ENCODE peak calls at places on chromosomes 4 and X, in eight cellular contexts. D, A, K, Q, J, V, E and P are unnamed samples.

GRCh38 chr4:108738307-108738706 is 24.5 kb downstream of the ETNPPL start:
- DNase-seq in D (no peak), A (no peak), K (no peak), Q (no peak), J (no peak), V (no peak), E (no peak), P (no peak)

GRCh38 chr4:67721770-67722597 is 21.0 kb upstream of the UBA6 start:
- DNase-seq in D (no peak), A (no peak), K (no peak), Q (no peak), J (no peak), V (no peak), E (no peak), P (no peak)

GRCh38 chr4:7402526-7402925 is 32.2 kb downstream of the PSAPL1 start:
- DNase-seq in D (no peak), A (no peak), K (no peak), Q (peak; percentile 27), J (no peak), V (no peak), E (no peak), P (no peak)

GRCh38 chrX:48514126-48514806 is 5.5 kb downstream of the PORCN start:
- DNase-seq in D (no peak), A (no peak), K (no peak), Q (no peak), J (no peak), V (no peak), E (no peak), P (no peak)

GRCh38 chrX:1140236-1140681 is 72.2 kb downstream of the CRLF2 start:
- DNase-seq in D (no peak), A (no peak), K (no peak), Q (no peak), J (no peak), V (no peak), E (no peak), P (no peak)

GRCh38 chr4:138400528-138400927 is 158.4 kb upstream of the SLC7A11 start:
- DNase-seq in D (no peak), A (no peak), K (no peak), Q (no peak), J (no peak), V (no peak), E (no peak), P (no peak)

GRCh38 chr4:102598759-102599379 is 97.7 kb downstream of the NFKB1 start:
- DNase-seq in D (no peak), A (no peak), K (no peak), Q (no peak), J (no peak), V (peak; percentile 42), E (no peak), P (no peak)

GRCh38 chr4:7224878-7225533 is 32.7 kb downstream of the SORCS2 start:
- DNase-seq in D (no peak), A (no peak), K (no peak), Q (no peak), J (no peak), V (no peak), E (no peak), P (no peak)

GRCh38 chrX:53256446-53257041 is 24.8 kb downstream of the IQSEC2 start:
- DNase-seq in D (no peak), A (no peak), K (no peak), Q (no peak), J (no peak), V (no peak), E (no peak), P (no peak)

GRCh38 chr4:169080970-169081369 is 70.9 kb upstream of the CBR4 start:
- DNase-seq in D (no peak), A (no peak), K (no peak), Q (no peak), J (no peak), V (no peak), E (no peak), P (no peak)

GRCh38 chrX:9393571-9393970 is 71.3 kb upstream of the TBL1X start:
- DNase-seq in D (no peak), A (no peak), K (no peak), Q (no peak), J (no peak), V (no peak), E (no peak), P (no peak)

GRCh38 chr4:20276848-20277247 is 25.1 kb downstream of the SLIT2 start:
- DNase-seq in D (no peak), A (no peak), K (no peak), Q (no peak), J (no peak), V (no peak), E (no peak), P (no peak)

GRCh38 chrX:21907250-21907649 is 33.3 kb upstream of the SMS start:
- DNase-seq in D (no peak), A (no peak), K (no peak), Q (no peak), J (no peak), V (no peak), E (no peak), P (no peak)

GRCh38 chr4:174753031-174753430 is 76.0 kb downstream of the GLRA3 start:
- DNase-seq in D (no peak), A (no peak), K (no peak), Q (peak; percentile 51), J (no peak), V (no peak), E (no peak), P (no peak)

GRCh38 chrX:40094900-40095587 is 2.7 kb downstream of the BCOR start:
- DNase-seq in D (no peak), A (no peak), K (no peak), Q (peak; percentile 41), J (no peak), V (no peak), E (peak; percentile 52), P (no peak)

GRCh38 chr4:145829629-145830395 is 108.8 kb downstream of the ZNF827 start:
- DNase-seq in D (no peak), A (no peak), K (no peak), Q (no peak), J (no peak), V (no peak), E (no peak), P (no peak)

GRCh38 chr4:1559896-1560650 is 124.0 kb downstream of the FAM53A start:
- DNase-seq in D (no peak), A (no peak), K (no peak), Q (no peak), J (peak; percentile 77), V (no peak), E (no peak), P (no peak)

GRCh38 chrX:56288607-56289006 is 56.5 kb downstream of the KLF8 start:
- DNase-seq in D (no peak), A (no peak), K (no peak), Q (no peak), J (no peak), V (no peak), E (no peak), P (no peak)

GRCh38 chr4:43251760-43252317 is 359.3 kb downstream of the GRXCR1 start:
- DNase-seq in D (no peak), A (no peak), K (no peak), Q (peak; percentile 90), J (no peak), V (no peak), E (no peak), P (no peak)

GRCh38 chrX:13489451-13489850 is 80.0 kb upstream of the EGFL6 start:
- DNase-seq in D (peak; percentile 42), A (no peak), K (no peak), Q (no peak), J (no peak), V (no peak), E (no peak), P (no peak)

GRCh38 chr4:81845273-81845672 is 373.6 kb upstream of the RASGEF1B start:
- DNase-seq in D (no peak), A (no peak), K (no peak), Q (no peak), J (no peak), V (no peak), E (no peak), P (no peak)

GRCh38 chrX:107008034-107008433 is 8.0 kb upstream of the MORC4 start:
- DNase-seq in D (no peak), A (no peak), K (no peak), Q (no peak), J (no peak), V (no peak), E (no peak), P (no peak)

GRCh38 chr4:9800878-9801277 is 19.4 kb downstream of the DRD5 start:
- DNase-seq in D (no peak), A (no peak), K (no peak), Q (no peak), J (no peak), V (no peak), E (no peak), P (no peak)

GRCh38 chr4:182483685-182484084 is 240.5 kb downstream of the TENM3 start:
- DNase-seq in D (no peak), A (no peak), K (no peak), Q (no peak), J (no peak), V (no peak), E (no peak), P (no peak)

GRCh38 chrX:87265518-87265917 is 252.1 kb upstream of the KLHL4 start:
- DNase-seq in D (no peak), A (no peak), K (no peak), Q (peak; percentile 69), J (no peak), V (no peak), E (no peak), P (no peak)

GRCh38 chr4:163142246-163142645 is 24.4 kb downstream of the NAF1 start:
- DNase-seq in D (no peak), A (no peak), K (no peak), Q (no peak), J (no peak), V (no peak), E (no peak), P (no peak)

GRCh38 chrX:153410888-153411254 is 401 bp upstream of the ZFP92 start:
- DNase-seq in D (no peak), A (no peak), K (no peak), Q (no peak), J (no peak), V (no peak), E (no peak), P (no peak)

GRCh38 chr4:38967260-38968095 is 64.7 kb downstream of the TMEM156 start:
- DNase-seq in D (no peak), A (no peak), K (no peak), Q (no peak), J (no peak), V (no peak), E (no peak), P (no peak)

GRCh38 chr4:68176500-68176899 is 46.8 kb upstream of the TMPRSS11F start:
- DNase-seq in D (no peak), A (no peak), K (no peak), Q (no peak), J (no peak), V (no peak), E (no peak), P (no peak)

GRCh38 chr4:14178421-14178820 is 550.9 kb upstream of the BOD1L1 start:
- DNase-seq in D (no peak), A (no peak), K (no peak), Q (no peak), J (no peak), V (no peak), E (no peak), P (no peak)

GRCh38 chr4:190020790-190021717 is 6.0 kb downstream of the FRG2 start:
- DNase-seq in D (peak; percentile 17), A (no peak), K (no peak), Q (no peak), J (peak; percentile 73), V (no peak), E (peak; percentile 69), P (peak; percentile 29)